ENCODE peak calls at places on chromosomes 3 and 15, in eight cellular contexts. C, L, U, E, Z, Y, R and A are unnamed samples.

GRCh38 chr15:53384417-53384816 is 375.0 kb downstream of the WDR72 start:
- DNase-seq in C (no peak), L (no peak), U (no peak), E (no peak), Z (no peak), Y (peak; percentile 62), R (peak; percentile 60), A (no peak)

GRCh38 chr3:130276203-130276803 is 69.2 kb upstream of the COL6A5 start:
- DNase-seq in C (no peak), L (no peak), U (peak; percentile 61), E (no peak), Z (peak; percentile 11), Y (no peak), R (no peak), A (peak; percentile 59)

GRCh38 chr3:71247948-71248315 is 335.6 kb downstream of the FOXP1 start:
- DNase-seq in C (no peak), L (no peak), U (no peak), E (no peak), Z (no peak), Y (no peak), R (no peak), A (no peak)

GRCh38 chr3:26353052-26353451 is 269.5 kb upstream of the LRRC3B start:
- DNase-seq in C (no peak), L (no peak), U (no peak), E (no peak), Z (no peak), Y (no peak), R (no peak), A (no peak)

GRCh38 chr3:149965278-149965677 is 5.4 kb downstream of the PFN2 start:
- DNase-seq in C (no peak), L (no peak), U (no peak), E (no peak), Z (no peak), Y (no peak), R (no peak), A (no peak)

GRCh38 chr3:187714404-187714979 is 12.1 kb upstream of the RTP2 start:
- DNase-seq in C (peak; percentile 80), L (no peak), U (peak; percentile 73), E (no peak), Z (peak; percentile 82), Y (no peak), R (no peak), A (peak; percentile 77)

GRCh38 chr15:101206173-101206572 is 45.7 kb downstream of the CHSY1 start:
- DNase-seq in C (no peak), L (no peak), U (peak; percentile 95), E (no peak), Z (no peak), Y (no peak), R (no peak), A (peak; percentile 85)

GRCh38 chr3:12750223-12750622 is 8.8 kb downstream of the TMEM40 start:
- DNase-seq in C (peak; percentile 55), L (no peak), U (peak; percentile 86), E (peak; percentile 45), Z (peak; percentile 74), Y (no peak), R (no peak), A (peak; percentile 56)

GRCh38 chr3:229262-229661 is 32.7 kb downstream of the CHL1 start:
- DNase-seq in C (no peak), L (no peak), U (no peak), E (no peak), Z (no peak), Y (no peak), R (no peak), A (no peak)

GRCh38 chr3:156750874-156751245 is 75.3 kb upstream of the LEKR1 start:
- DNase-seq in C (no peak), L (no peak), U (peak; percentile 60), E (no peak), Z (no peak), Y (no peak), R (no peak), A (peak; percentile 51)

GRCh38 chr3:45462522-45463262 is 74.3 kb downstream of the LARS2 start:
- DNase-seq in C (no peak), L (no peak), U (peak; percentile 21), E (no peak), Z (no peak), Y (no peak), R (no peak), A (peak; percentile 32)
- H3K36me3 ChIP-seq in C (peaks cover 51% of the 10 kb centered on the region), L (peaks cover 9% of the 10 kb centered on the region), U (peaks cover 10% of the 10 kb centered on the region), E (peaks cover 12% of the 10 kb centered on the region), Z (peaks cover 5% of the 10 kb centered on the region), Y (peaks cover 17% of the 10 kb centered on the region), R (no peaks in the 10 kb centered on the region), A (peaks cover 13% of the 10 kb centered on the region)

DNA sequence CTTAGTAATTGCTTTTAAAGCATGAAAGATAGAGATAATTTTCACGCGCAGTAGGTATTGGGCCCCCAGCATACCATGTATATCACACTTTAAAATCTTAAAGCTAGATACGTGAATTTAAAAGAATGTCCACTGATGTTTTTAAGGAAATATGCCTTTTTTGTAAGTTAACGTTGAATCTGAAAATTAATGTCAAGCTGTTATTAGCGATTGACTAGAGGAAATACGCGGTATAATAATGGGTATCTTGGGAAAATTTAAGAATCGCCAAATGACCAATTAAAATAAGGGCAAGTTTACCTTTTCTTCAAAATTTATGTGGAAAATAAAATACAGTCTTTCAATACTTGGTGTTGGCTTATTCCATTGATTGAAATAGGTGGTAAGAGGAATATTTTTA is 13.3 kb upstream of the CHD2 start:
- DNase-seq in C (no peak), L (no peak), U (no peak), E (no peak), Z (no peak), Y (no peak), R (no peak), A (no peak)
- H3K4me3 ChIP-seq in C (peak overlapping the region; percentile 83), L (peak overlapping the region; percentile 92), U (no peak overlapping the region), E (peak overlapping the region; percentile 83), Z (no peak overlapping the region), Y (peak overlapping the region; percentile 67), R (no peak overlapping the region), A (no peak overlapping the region)

GRCh38 chr3:127134887-127135240 is 58.1 kb upstream of the PRR23E start:
- DNase-seq in C (no peak), L (no peak), U (no peak), E (no peak), Z (no peak), Y (no peak), R (no peak), A (no peak)
- H3K27me3 ChIP-seq in C (peaks cover 18% of the 10 kb centered on the region), L (peaks cover 44% of the 10 kb centered on the region), U (peaks cover 56% of the 10 kb centered on the region), E (no peaks in the 10 kb centered on the region), Z (peaks cover 41% of the 10 kb centered on the region), Y (peaks cover 19% of the 10 kb centered on the region), R (no peaks in the 10 kb centered on the region), A (peaks cover 25% of the 10 kb centered on the region)

GRCh38 chr15:39584662-39585393 is 3.9 kb downstream of the THBS1 start:
- DNase-seq in C (no peak), L (no peak), U (peak; percentile 28), E (no peak), Z (no peak), Y (no peak), R (no peak), A (no peak)
- H3K36me3 ChIP-seq in C (peaks cover 80% of the 10 kb centered on the region), L (peaks cover 15% of the 10 kb centered on the region), U (peaks cover 75% of the 10 kb centered on the region), E (no peaks in the 10 kb centered on the region), Z (peaks cover 21% of the 10 kb centered on the region), Y (peaks cover 76% of the 10 kb centered on the region), R (no peaks in the 10 kb centered on the region), A (peaks cover 75% of the 10 kb centered on the region)

DNA sequence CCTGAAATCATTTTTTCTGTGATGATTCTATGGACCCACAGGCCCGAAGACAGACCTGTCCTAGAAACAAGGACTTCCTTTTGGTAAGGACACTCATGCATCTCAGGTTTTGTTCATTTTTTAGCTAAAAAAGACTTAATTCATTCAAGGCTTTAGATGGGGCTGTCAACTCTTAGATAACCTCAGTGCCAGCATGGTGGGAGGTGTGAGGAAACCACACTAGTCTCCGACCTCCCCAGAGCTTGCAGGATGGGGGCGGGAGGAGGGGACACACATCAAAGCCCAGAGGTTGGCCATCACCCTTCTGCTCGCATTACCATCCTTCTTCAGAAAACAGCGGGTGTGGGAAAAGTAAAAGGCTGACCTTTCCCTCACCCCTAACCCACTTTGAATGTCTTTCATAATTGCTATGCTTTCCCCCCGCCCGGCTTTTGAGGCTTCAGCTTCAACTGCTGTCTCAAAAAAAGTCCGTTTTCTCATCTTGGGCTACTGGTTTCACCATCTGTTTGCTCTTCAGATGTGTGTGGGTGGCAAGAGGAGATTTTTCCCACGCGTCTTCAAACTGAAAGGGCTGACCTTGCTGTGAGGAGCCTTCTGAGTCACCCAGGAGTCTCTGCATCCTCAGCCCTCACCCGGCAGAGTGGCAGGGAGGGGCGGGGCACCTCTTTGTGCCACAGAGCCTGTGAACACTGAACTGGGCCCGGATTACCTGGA is 27.6 kb upstream of the CXCR6 start:
- DNase-seq in C (no peak), L (peak; percentile 84), U (peak; percentile 94), E (no peak), Z (peak; percentile 52), Y (peak; percentile 74), R (no peak), A (peak; percentile 92)
- H3K4me3 ChIP-seq in C (no peak overlapping the region), L (peak overlapping the region; percentile 45), U (no peak overlapping the region), E (no peak overlapping the region), Z (no peak overlapping the region), Y (no peak overlapping the region), R (no peak overlapping the region), A (no peak overlapping the region)